ENCODE peak calls at places on chromosomes 12 and 14, in six cellular contexts. D is naive thymus-derived CD4-positive, alpha-beta T cell; O is hepatocyte; G is gastrocnemius medialis; Q is heart left ventricle; N is heart right ventricle. C is an unnamed sample.
A peak's percentile ranks its signal among the peaks of the same experiment; 100 is the strongest.

GRCh38 chr12:52873832-52874572 is 25.2 kb upstream of the KRT78 start:
- DNase-seq in N (peak; percentile 84), D (peak; percentile 31), O (peak; percentile 96), Q (peak; percentile 91), G (peak; percentile 35), C (peak; percentile 97)

GRCh38 chr14:63276492-63277342 is 42.0 kb downstream of the GPHB5 start:
- DNase-seq in G (no peak), O (peak; percentile 75), Q (no peak), N (no peak), D (no peak), C (no peak)

GRCh38 chr12:26870491-26871419 is 37.8 kb upstream of the ITPR2 start:
- DNase-seq in D (no peak), G (no peak), N (peak; percentile 14), O (peak; percentile 65), Q (peak; percentile 33), C (no peak)

GRCh38 chr12:88206636-88207035 is 64.5 kb downstream of the TMTC3 start:
- DNase-seq in Q (no peak), G (no peak), D (no peak), N (no peak), O (peak; percentile 32), C (no peak)

GRCh38 chr12:10211101-10211974 is 1.3 kb upstream of the GABARAPL1 start:
- DNase-seq in G (no peak), Q (no peak), O (peak; percentile 17), N (no peak), D (no peak), C (no peak)

GRCh38 chr14:76371066-76371465 is 4.9 kb upstream of the ESRRB start:
- DNase-seq in N (no peak), G (no peak), D (no peak), O (no peak), Q (no peak), C (no peak)

GRCh38 chr12:6115389-6115788 is 9.1 kb downstream of the VWF start:
- DNase-seq in D (no peak), O (no peak), Q (no peak), N (no peak), G (no peak), C (peak; percentile 45)

GRCh38 chr12:24728366-24728765 is 220.5 kb downstream of the BCAT1 start:
- DNase-seq in N (no peak), Q (no peak), D (no peak), G (no peak), O (peak; percentile 28), C (no peak)

GRCh38 chr12:68455676-68456345 is 123.6 kb upstream of the MDM1 start:
- DNase-seq in D (no peak), O (no peak), N (no peak), G (no peak), Q (no peak), C (no peak)

GRCh38 chr12:97313471-97314190 is 149.0 kb upstream of the RMST start:
- DNase-seq in N (no peak), O (peak; percentile 16), G (no peak), Q (no peak), D (no peak), C (no peak)

GRCh38 chr12:53806689-53807088 is 54.9 kb upstream of the CISTR start:
- DNase-seq in G (no peak), Q (no peak), D (no peak), N (no peak), O (peak; percentile 38), C (peak; percentile 74)

GRCh38 chr14:98951031-98951430 is 321.0 kb downstream of the BCL11B start:
- DNase-seq in G (no peak), D (no peak), Q (no peak), O (no peak), N (no peak), C (no peak)

GRCh38 chr14:98950356-98950895 is 321.6 kb downstream of the BCL11B start:
- DNase-seq in O (no peak), G (no peak), Q (no peak), D (no peak), N (no peak), C (no peak)

GRCh38 chr14:98952595-98953325 is 319.2 kb downstream of the BCL11B start:
- DNase-seq in G (no peak), D (no peak), Q (no peak), O (no peak), N (no peak), C (peak; percentile 63)

GRCh38 chr14:98949506-98950135 is 322.4 kb downstream of the BCL11B start:
- DNase-seq in D (no peak), Q (no peak), O (no peak), G (no peak), N (no peak), C (no peak)

GRCh38 chr14:98951521-98952152 is 320.4 kb downstream of the BCL11B start:
- DNase-seq in G (no peak), D (no peak), N (no peak), Q (no peak), O (no peak), C (no peak)
- H3K4me3 ChIP-seq in G (no peak overlapping the region), D (no peak overlapping the region), N (no peak overlapping the region), Q (no peak overlapping the region), O (no peak overlapping the region), C (no peak overlapping the region)

DNA sequence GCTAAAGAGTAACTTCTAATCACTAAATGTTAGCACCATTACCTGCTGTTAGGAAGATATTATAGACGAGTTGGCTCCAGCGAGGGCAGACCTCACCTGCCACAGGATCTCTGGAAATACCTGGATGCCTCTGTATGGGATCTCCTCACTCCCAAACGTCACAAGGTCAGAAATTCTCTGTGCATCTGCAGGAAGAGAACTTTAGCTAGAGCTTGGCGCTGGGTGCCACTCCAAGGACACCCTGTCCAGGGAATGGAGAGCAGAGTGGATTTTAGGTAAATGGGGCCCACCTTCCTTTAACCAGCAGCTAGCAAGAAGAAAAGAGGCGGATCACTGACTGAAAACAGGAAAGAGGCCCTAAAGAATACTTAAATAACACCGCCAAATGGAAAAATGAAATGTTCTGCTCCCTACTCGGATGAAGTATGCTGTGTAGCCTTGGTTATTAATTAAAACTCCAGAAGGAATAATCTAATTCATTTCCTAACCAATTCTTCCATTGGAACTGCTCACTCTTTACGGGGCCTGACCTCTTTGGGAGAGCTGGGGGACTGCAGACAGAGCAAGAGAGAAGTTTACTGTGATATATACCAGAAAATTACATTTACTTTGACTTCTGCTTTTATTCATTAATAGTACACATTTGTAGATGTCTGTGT is 4.2 kb upstream of the FOXG1 start:
- DNase-seq in D (no peak), N (no peak), G (no peak), Q (no peak), O (no peak), C (no peak)
- H3K27me3 ChIP-seq in D (no peaks in the 10 kb centered on the region), N (peaks cover 95% of the 10 kb centered on the region), G (peaks cover 95% of the 10 kb centered on the region), Q (peaks cover 95% of the 10 kb centered on the region), O (peaks cover 92% of the 10 kb centered on the region), C (peaks cover 40% of the 10 kb centered on the region)

GRCh38 chr14:104309657-104310369 is 171.4 kb downstream of the KIF26A start:
- DNase-seq in D (no peak), G (no peak), O (no peak), Q (peak; percentile 18), N (no peak), C (no peak)
- H3K9me3 ChIP-seq in D (no peaks in the 10 kb centered on the region), G (no peaks in the 10 kb centered on the region), O (no peaks in the 10 kb centered on the region), Q (no peaks in the 10 kb centered on the region), N (peaks cover 9% of the 10 kb centered on the region), C (no peaks in the 10 kb centered on the region)

GRCh38 chr14:100687386-100687785 is 39.3 kb upstream of the DLK1 start:
- DNase-seq in Q (no peak), D (no peak), N (no peak), O (no peak), G (no peak), C (no peak)

GRCh38 chr14:100688598-100689499 is 37.8 kb upstream of the DLK1 start:
- DNase-seq in G (no peak), N (no peak), O (no peak), Q (no peak), D (no peak), C (peak; percentile 55)

GRCh38 chr14:100686858-100687257 is 39.8 kb upstream of the DLK1 start:
- DNase-seq in N (no peak), G (no peak), O (no peak), D (no peak), Q (no peak), C (no peak)

GRCh38 chr14:100690672-100691071 is 36.0 kb upstream of the DLK1 start:
- DNase-seq in Q (no peak), D (no peak), O (no peak), N (no peak), G (no peak), C (no peak)

GRCh38 chr14:100688051-100688450 is 38.6 kb upstream of the DLK1 start:
- DNase-seq in G (no peak), O (no peak), N (no peak), Q (no peak), D (no peak), C (no peak)
- H3K4me3 ChIP-seq in G (no peak overlapping the region), O (no peak overlapping the region), N (no peak overlapping the region), Q (no peak overlapping the region), D (no peak overlapping the region), C (no peak overlapping the region)

C was measured in SJSA1.